ENCODE peak calls at places on chromosome X, in ten cellular contexts. Q, R, X, T, O, W, K, M, H and S are unnamed samples.

GRCh38 chrX:30935985-30936384 is 46.9 kb upstream of the TAB3 start:
- DNase-seq in Q (no peak), R (peak; percentile 57), X (peak; percentile 25), T (no peak), O (no peak), W (no peak), K (no peak), M (peak; percentile 28), H (peak; percentile 11), S (peak; percentile 12)

GRCh38 chrX:23317799-23318724 is 16.6 kb upstream of the PTCHD1 start:
- DNase-seq in Q (no peak), R (peak; percentile 21), X (peak; percentile 24), T (no peak), O (no peak), W (no peak), K (peak; percentile 55), M (no peak), H (no peak), S (peak; percentile 21)

GRCh38 chrX:119654112-119654531 is 38.8 kb downstream of the SEPTIN6 start:
- DNase-seq in Q (no peak), R (no peak), X (no peak), T (no peak), O (no peak), W (peak; percentile 73), K (no peak), M (peak; percentile 86), H (peak; percentile 61), S (peak; percentile 45)

GRCh38 chrX:14356401-14356800 is 172.9 kb upstream of the GLRA2 start:
- DNase-seq in Q (no peak), R (no peak), X (no peak), T (no peak), O (no peak), W (no peak), K (no peak), M (peak; percentile 9), H (peak; percentile 74), S (peak; percentile 5)

GRCh38 chrX:99939883-99940232 is 470.2 kb downstream of the PCDH19 start:
- DNase-seq in Q (peak; percentile 33), R (no peak), X (no peak), T (no peak), O (no peak), W (no peak), K (no peak), M (no peak), H (no peak), S (no peak)

GRCh38 chrX:144916785-144917184 is 330.5 kb upstream of the SPANXN1 start:
- DNase-seq in Q (no peak), R (no peak), X (no peak), T (no peak), O (no peak), W (no peak), K (no peak), M (no peak), H (no peak), S (no peak)

GRCh38 chrX:39772057-39772832 is 325.5 kb downstream of the BCOR start:
- DNase-seq in Q (no peak), R (peak; percentile 39), X (peak; percentile 25), T (peak; percentile 40), O (peak; percentile 47), W (no peak), K (no peak), M (peak; percentile 71), H (peak; percentile 58), S (peak; percentile 27)

GRCh38 chrX:151870603-151871002 is 42.1 kb upstream of the MAGEA4 start:
- DNase-seq in Q (no peak), R (peak; percentile 78), X (peak; percentile 29), T (no peak), O (no peak), W (no peak), K (no peak), M (peak; percentile 5), H (peak; percentile 84), S (peak; percentile 4)

GRCh38 chrX:3527166-3527565 is 180.7 kb upstream of the MXRA5 start:
- DNase-seq in Q (no peak), R (no peak), X (no peak), T (no peak), O (no peak), W (no peak), K (no peak), M (no peak), H (no peak), S (no peak)

GRCh38 chrX:154020500-154021115 is 906 bp upstream of the IRAK1 start:
- DNase-seq in Q (no peak), R (peak; percentile 13), X (no peak), T (no peak), O (no peak), W (no peak), K (no peak), M (peak; percentile 13), H (no peak), S (no peak)

GRCh38 chrX:40299502-40300118 is 201.9 kb upstream of the BCOR start:
- DNase-seq in Q (no peak), R (no peak), X (no peak), T (no peak), O (no peak), W (no peak), K (peak; percentile 45), M (no peak), H (no peak), S (no peak)

GRCh38 chrX:78522601-78523000 is 136.5 kb downstream of the RTL3 start:
- DNase-seq in Q (no peak), R (no peak), X (no peak), T (no peak), O (no peak), W (no peak), K (no peak), M (no peak), H (no peak), S (no peak)

GRCh38 chrX:38346150-38346549 is 6.3 kb upstream of the OTC start:
- DNase-seq in Q (no peak), R (no peak), X (no peak), T (no peak), O (no peak), W (no peak), K (no peak), M (no peak), H (no peak), S (no peak)

GRCh38 chrX:69102805-69103204 is 62.4 kb downstream of the PJA1 start:
- DNase-seq in Q (no peak), R (no peak), X (no peak), T (no peak), O (no peak), W (no peak), K (no peak), M (no peak), H (no peak), S (no peak)

GRCh38 chrX:154738013-154738738 is 12.7 kb downstream of the GAB3 start:
- DNase-seq in Q (no peak), R (peak; percentile 74), X (no peak), T (no peak), O (no peak), W (peak; percentile 59), K (no peak), M (peak; percentile 88), H (peak; percentile 83), S (peak; percentile 29)

GRCh38 chrX:125203379-125203736 is 116.3 kb upstream of the TEX13C start:
- DNase-seq in Q (peak; percentile 57), R (no peak), X (no peak), T (no peak), O (no peak), W (no peak), K (peak; percentile 5), M (no peak), H (no peak), S (no peak)

GRCh38 chrX:119234931-119235555 is 1.0 kb upstream of the PGRMC1 start:
- DNase-seq in Q (no peak), R (no peak), X (no peak), T (no peak), O (no peak), W (peak; percentile 9), K (no peak), M (no peak), H (no peak), S (no peak)

GRCh38 chrX:13702390-13702789 is 13.5 kb downstream of the RAB9A start:
- DNase-seq in Q (no peak), R (no peak), X (no peak), T (no peak), O (no peak), W (no peak), K (no peak), M (no peak), H (no peak), S (no peak)

GRCh38 chrX:25191403-25191802 is 175.6 kb upstream of the ARX start:
- DNase-seq in Q (no peak), R (no peak), X (no peak), T (no peak), O (no peak), W (no peak), K (no peak), M (no peak), H (no peak), S (no peak)

GRCh38 chrX:63349307-63349706 is 1.8 kb downstream of the SPIN4 start:
- DNase-seq in Q (no peak), R (no peak), X (no peak), T (peak; percentile 35), O (no peak), W (no peak), K (no peak), M (no peak), H (no peak), S (no peak)

GRCh38 chrX:102723456-102723855 is 2.9 kb downstream of the GPRASP3 start:
- DNase-seq in Q (no peak), R (peak; percentile 0), X (no peak), T (no peak), O (no peak), W (no peak), K (no peak), M (no peak), H (no peak), S (no peak)

GRCh38 chrX:111823068-111823467 is 52.9 kb upstream of the TRPC5OS start:
- DNase-seq in Q (no peak), R (no peak), X (peak; percentile 10), T (peak; percentile 29), O (no peak), W (no peak), K (peak; percentile 13), M (peak; percentile 12), H (no peak), S (peak; percentile 7)

GRCh38 chrX:1425381-1425780 is 27.3 kb downstream of the ASMTL start:
- DNase-seq in Q (peak; percentile 22), R (no peak), X (no peak), T (no peak), O (peak; percentile 22), W (no peak), K (no peak), M (no peak), H (no peak), S (no peak)

GRCh38 chrX:68692651-68693050 is 45.2 kb downstream of the STARD8 start:
- DNase-seq in Q (no peak), R (peak; percentile 31), X (no peak), T (no peak), O (no peak), W (no peak), K (no peak), M (peak; percentile 17), H (peak; percentile 48), S (peak; percentile 36)

GRCh38 chrX:143571521-143571920 is 54.2 kb upstream of the SPANXN3 start:
- DNase-seq in Q (no peak), R (peak; percentile 19), X (no peak), T (no peak), O (no peak), W (no peak), K (no peak), M (peak; percentile 26), H (peak; percentile 13), S (no peak)